ENCODE peak calls at places on chromosomes 2 and 18, in eight cellular contexts. One of them, this sample, is unnamed. For H3K27me3, H3K4me1 and H3K9me3, the result is how much of the 10 kb centered on the place peaks cover.

GRCh38 chr18:9827856-9828793 is 57.6 kb upstream of the TXNDC2 start:
- DNase-seq in sigmoid colon: peak
- DNase-seq in PC-3: peak
- DNase-seq in heart right ventricle: no peak
- DNase-seq in cardiac muscle cell: peak
- DNase-seq in upper lobe of right lung: no peak
- DNase-seq in CD8-positive, alpha-beta T cell: no peak
- DNase-seq in IMR-90: peak
- DNase-seq in this sample: no peak

GRCh38 chr2:180656455-180656847 is 324.0 kb upstream of the UBE2E3 start:
- DNase-seq in sigmoid colon: no peak
- DNase-seq in PC-3: peak
- DNase-seq in heart right ventricle: no peak
- DNase-seq in cardiac muscle cell: no peak
- DNase-seq in upper lobe of right lung: no peak
- DNase-seq in CD8-positive, alpha-beta T cell: no peak
- DNase-seq in IMR-90: peak
- DNase-seq in this sample: no peak

GRCh38 chr18:78939105-78939504 is 40.5 kb upstream of the SALL3 start:
- DNase-seq in sigmoid colon: no peak
- DNase-seq in PC-3: no peak
- DNase-seq in heart right ventricle: no peak
- DNase-seq in cardiac muscle cell: no peak
- DNase-seq in upper lobe of right lung: no peak
- DNase-seq in CD8-positive, alpha-beta T cell: no peak
- DNase-seq in IMR-90: no peak
- DNase-seq in this sample: peak

GRCh38 chr2:171574149-171574795 is 52.0 kb downstream of the CYBRD1 start:
- DNase-seq in sigmoid colon: peak
- DNase-seq in PC-3: peak
- DNase-seq in heart right ventricle: peak
- DNase-seq in cardiac muscle cell: peak
- DNase-seq in upper lobe of right lung: peak
- DNase-seq in CD8-positive, alpha-beta T cell: peak
- DNase-seq in IMR-90: peak
- DNase-seq in this sample: peak

GRCh38 chr2:134460583-134460998 is 206.7 kb downstream of the MGAT5 start:
- DNase-seq in sigmoid colon: no peak
- DNase-seq in PC-3: peak
- DNase-seq in heart right ventricle: peak
- DNase-seq in cardiac muscle cell: peak
- DNase-seq in upper lobe of right lung: peak
- DNase-seq in CD8-positive, alpha-beta T cell: peak
- DNase-seq in IMR-90: peak
- DNase-seq in this sample: peak

GRCh38 chr2:8625399-8626283 is 56.2 kb upstream of the ID2 start:
- DNase-seq in sigmoid colon: no peak
- DNase-seq in PC-3: no peak
- DNase-seq in heart right ventricle: no peak
- DNase-seq in cardiac muscle cell: no peak
- DNase-seq in upper lobe of right lung: no peak
- DNase-seq in CD8-positive, alpha-beta T cell: no peak
- DNase-seq in IMR-90: no peak
- DNase-seq in this sample: no peak

GRCh38 chr2:7358865-7359264 is 441.7 kb downstream of the RNF144A start:
- DNase-seq in sigmoid colon: no peak
- DNase-seq in PC-3: no peak
- DNase-seq in heart right ventricle: no peak
- DNase-seq in cardiac muscle cell: no peak
- DNase-seq in upper lobe of right lung: no peak
- DNase-seq in CD8-positive, alpha-beta T cell: no peak
- DNase-seq in IMR-90: no peak
- DNase-seq in this sample: no peak

GRCh38 chr2:232633413-232634318 is at the start of gene EFHD1:
- DNase-seq in sigmoid colon: peak
- DNase-seq in PC-3: no peak
- DNase-seq in heart right ventricle: peak
- DNase-seq in cardiac muscle cell: peak
- DNase-seq in upper lobe of right lung: peak
- DNase-seq in CD8-positive, alpha-beta T cell: peak
- DNase-seq in IMR-90: peak
- DNase-seq in this sample: peak

GRCh38 chr2:234444888-234445287 is 52.0 kb downstream of the ARL4C start:
- DNase-seq in sigmoid colon: no peak
- DNase-seq in PC-3: no peak
- DNase-seq in heart right ventricle: peak
- DNase-seq in cardiac muscle cell: peak
- DNase-seq in upper lobe of right lung: no peak
- DNase-seq in CD8-positive, alpha-beta T cell: no peak
- DNase-seq in IMR-90: peak
- DNase-seq in this sample: peak

GRCh38 chr2:70753978-70754377 is 14.0 kb downstream of the ADD2 start:
- DNase-seq in sigmoid colon: no peak
- DNase-seq in PC-3: no peak
- DNase-seq in heart right ventricle: no peak
- DNase-seq in cardiac muscle cell: no peak
- DNase-seq in upper lobe of right lung: no peak
- DNase-seq in CD8-positive, alpha-beta T cell: no peak
- DNase-seq in IMR-90: no peak
- DNase-seq in this sample: no peak

GRCh38 chr2:189391201-189391600 is 50.1 kb upstream of the WDR75 start:
- DNase-seq in sigmoid colon: no peak
- DNase-seq in PC-3: peak
- DNase-seq in heart right ventricle: no peak
- DNase-seq in cardiac muscle cell: no peak
- DNase-seq in upper lobe of right lung: no peak
- DNase-seq in CD8-positive, alpha-beta T cell: no peak
- DNase-seq in IMR-90: peak
- DNase-seq in this sample: no peak

GRCh38 chr2:202494300-202494699 is 118.2 kb downstream of the BMPR2 start:
- DNase-seq in sigmoid colon: no peak
- DNase-seq in PC-3: peak
- DNase-seq in heart right ventricle: peak
- DNase-seq in cardiac muscle cell: peak
- DNase-seq in upper lobe of right lung: no peak
- DNase-seq in CD8-positive, alpha-beta T cell: no peak
- DNase-seq in IMR-90: peak
- DNase-seq in this sample: no peak

GRCh38 chr2:136378712-136379595 is 261.0 kb upstream of the CXCR4 start:
- DNase-seq in sigmoid colon: no peak
- DNase-seq in PC-3: peak
- DNase-seq in heart right ventricle: peak
- DNase-seq in cardiac muscle cell: peak
- DNase-seq in upper lobe of right lung: no peak
- DNase-seq in CD8-positive, alpha-beta T cell: peak
- DNase-seq in IMR-90: peak
- DNase-seq in this sample: peak

GRCh38 chr2:223723954-223724411 is 113.4 kb downstream of the AP1S3 start:
- DNase-seq in sigmoid colon: no peak
- DNase-seq in PC-3: no peak
- DNase-seq in heart right ventricle: no peak
- DNase-seq in cardiac muscle cell: no peak
- DNase-seq in upper lobe of right lung: no peak
- DNase-seq in CD8-positive, alpha-beta T cell: no peak
- DNase-seq in IMR-90: no peak
- DNase-seq in this sample: no peak

DNA sequence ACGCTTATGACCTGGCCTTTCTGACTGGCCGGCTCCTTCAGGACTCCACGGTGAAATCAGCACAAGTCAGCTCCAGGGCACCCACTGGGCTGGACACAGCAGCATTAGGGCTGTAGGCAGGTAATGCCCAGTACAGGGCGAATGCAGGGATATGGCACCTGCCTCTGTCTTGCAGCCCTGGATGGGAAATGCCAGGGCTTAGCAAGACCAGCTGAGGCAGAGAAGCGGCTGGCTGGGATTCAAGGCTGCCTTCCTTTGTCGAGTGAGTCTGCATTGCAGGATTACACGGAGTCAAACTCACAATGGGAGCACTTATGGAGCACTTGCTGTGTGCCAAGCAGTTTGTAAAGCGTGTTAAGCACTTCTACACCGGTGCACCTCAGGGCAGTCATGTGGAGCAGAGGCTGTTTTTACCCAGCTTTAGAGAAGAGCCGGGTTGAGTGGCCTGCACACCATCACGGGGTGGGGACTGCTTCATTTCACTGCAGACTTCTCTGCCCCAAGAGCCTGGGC is 87.3 kb upstream of the HDAC4 start:
- DNase-seq in sigmoid colon: no peak
- DNase-seq in PC-3: no peak
- DNase-seq in heart right ventricle: no peak
- DNase-seq in cardiac muscle cell: no peak
- DNase-seq in upper lobe of right lung: no peak
- DNase-seq in CD8-positive, alpha-beta T cell: no peak
- DNase-seq in IMR-90: no peak
- DNase-seq in this sample: no peak
- H3K27me3 ChIP-seq in sigmoid colon: under half
- H3K27me3 ChIP-seq in PC-3: half or more
- H3K27me3 ChIP-seq in heart right ventricle: under half
- H3K27me3 ChIP-seq in cardiac muscle cell: under half
- H3K27me3 ChIP-seq in upper lobe of right lung: under half
- H3K27me3 ChIP-seq in CD8-positive, alpha-beta T cell: under half
- H3K27me3 ChIP-seq in IMR-90: under half
- H3K27me3 ChIP-seq in this sample: under half

GRCh38 chr2:195319548-195320415 is 337.2 kb upstream of the SLC39A10 start:
- DNase-seq in sigmoid colon: no peak
- DNase-seq in PC-3: peak
- DNase-seq in heart right ventricle: no peak
- DNase-seq in cardiac muscle cell: no peak
- DNase-seq in upper lobe of right lung: no peak
- DNase-seq in CD8-positive, alpha-beta T cell: no peak
- DNase-seq in IMR-90: no peak
- DNase-seq in this sample: no peak
- H3K4me1 ChIP-seq in sigmoid colon: under half
- H3K4me1 ChIP-seq in PC-3: under half
- H3K4me1 ChIP-seq in heart right ventricle: under half
- H3K4me1 ChIP-seq in cardiac muscle cell: under half
- H3K4me1 ChIP-seq in upper lobe of right lung: under half
- H3K4me1 ChIP-seq in CD8-positive, alpha-beta T cell: under half
- H3K4me1 ChIP-seq in IMR-90: under half
- H3K4me1 ChIP-seq in this sample: under half

GRCh38 chr18:11651899-11652298 is 37.2 kb upstream of the GNAL start:
- DNase-seq in sigmoid colon: no peak
- DNase-seq in PC-3: no peak
- DNase-seq in heart right ventricle: no peak
- DNase-seq in cardiac muscle cell: no peak
- DNase-seq in upper lobe of right lung: no peak
- DNase-seq in CD8-positive, alpha-beta T cell: no peak
- DNase-seq in IMR-90: no peak
- DNase-seq in this sample: no peak

GRCh38 chr18:11655605-11655932 is 33.5 kb upstream of the GNAL start:
- DNase-seq in sigmoid colon: no peak
- DNase-seq in PC-3: no peak
- DNase-seq in heart right ventricle: no peak
- DNase-seq in cardiac muscle cell: no peak
- DNase-seq in upper lobe of right lung: no peak
- DNase-seq in CD8-positive, alpha-beta T cell: no peak
- DNase-seq in IMR-90: no peak
- DNase-seq in this sample: no peak

GRCh38 chr18:11654736-11655604 is 34.1 kb upstream of the GNAL start:
- DNase-seq in sigmoid colon: no peak
- DNase-seq in PC-3: peak
- DNase-seq in heart right ventricle: peak
- DNase-seq in cardiac muscle cell: peak
- DNase-seq in upper lobe of right lung: peak
- DNase-seq in CD8-positive, alpha-beta T cell: no peak
- DNase-seq in IMR-90: peak
- DNase-seq in this sample: peak

GRCh38 chr18:11653521-11653920 is 35.5 kb upstream of the GNAL start:
- DNase-seq in sigmoid colon: no peak
- DNase-seq in PC-3: no peak
- DNase-seq in heart right ventricle: no peak
- DNase-seq in cardiac muscle cell: no peak
- DNase-seq in upper lobe of right lung: no peak
- DNase-seq in CD8-positive, alpha-beta T cell: no peak
- DNase-seq in IMR-90: no peak
- DNase-seq in this sample: no peak

GRCh38 chr18:11649839-11650238 is 39.2 kb upstream of the GNAL start:
- DNase-seq in sigmoid colon: no peak
- DNase-seq in PC-3: no peak
- DNase-seq in heart right ventricle: no peak
- DNase-seq in cardiac muscle cell: no peak
- DNase-seq in upper lobe of right lung: no peak
- DNase-seq in CD8-positive, alpha-beta T cell: no peak
- DNase-seq in IMR-90: no peak
- DNase-seq in this sample: no peak
- H3K9me3 ChIP-seq in sigmoid colon: under half
- H3K9me3 ChIP-seq in PC-3: under half
- H3K9me3 ChIP-seq in heart right ventricle: under half
- H3K9me3 ChIP-seq in cardiac muscle cell: under half
- H3K9me3 ChIP-seq in upper lobe of right lung: under half
- H3K9me3 ChIP-seq in CD8-positive, alpha-beta T cell: under half
- H3K9me3 ChIP-seq in IMR-90: under half
- H3K9me3 ChIP-seq in this sample: under half

GRCh38 chr2:236160366-236161081 is 7.7 kb downstream of the GBX2 start:
- DNase-seq in sigmoid colon: peak
- DNase-seq in PC-3: no peak
- DNase-seq in heart right ventricle: no peak
- DNase-seq in cardiac muscle cell: no peak
- DNase-seq in upper lobe of right lung: peak
- DNase-seq in CD8-positive, alpha-beta T cell: no peak
- DNase-seq in IMR-90: no peak
- DNase-seq in this sample: no peak
- H3K27me3 ChIP-seq in sigmoid colon: under half
- H3K27me3 ChIP-seq in PC-3: under half
- H3K27me3 ChIP-seq in heart right ventricle: half or more
- H3K27me3 ChIP-seq in cardiac muscle cell: half or more
- H3K27me3 ChIP-seq in upper lobe of right lung: half or more
- H3K27me3 ChIP-seq in CD8-positive, alpha-beta T cell: under half
- H3K27me3 ChIP-seq in IMR-90: half or more
- H3K27me3 ChIP-seq in this sample: under half

DNA sequence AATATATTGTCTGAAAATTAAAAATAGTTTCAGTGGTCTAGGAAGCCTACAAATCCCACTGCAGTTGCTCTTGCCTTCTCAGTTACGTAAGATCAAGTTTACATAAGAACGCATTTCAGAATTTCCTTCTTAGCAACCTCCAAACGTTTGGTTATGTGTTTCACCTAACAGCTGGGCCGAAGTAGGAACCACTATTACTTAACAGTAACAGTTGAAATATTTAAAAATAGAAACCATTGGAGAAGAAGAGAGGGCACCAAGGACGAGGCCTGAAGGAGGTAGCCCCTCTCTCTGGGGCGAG is 177.8 kb downstream of the HDAC4 start:
- DNase-seq in sigmoid colon: no peak
- DNase-seq in PC-3: no peak
- DNase-seq in heart right ventricle: no peak
- DNase-seq in cardiac muscle cell: peak
- DNase-seq in upper lobe of right lung: no peak
- DNase-seq in CD8-positive, alpha-beta T cell: no peak
- DNase-seq in IMR-90: peak
- DNase-seq in this sample: no peak
- H3K4me1 ChIP-seq in sigmoid colon: half or more
- H3K4me1 ChIP-seq in PC-3: under half
- H3K4me1 ChIP-seq in heart right ventricle: half or more
- H3K4me1 ChIP-seq in cardiac muscle cell: under half
- H3K4me1 ChIP-seq in upper lobe of right lung: half or more
- H3K4me1 ChIP-seq in CD8-positive, alpha-beta T cell: half or more
- H3K4me1 ChIP-seq in IMR-90: half or more
- H3K4me1 ChIP-seq in this sample: under half

GRCh38 chr2:4168834-4169233 is 465.5 kb downstream of the DCDC2C start:
- DNase-seq in sigmoid colon: no peak
- DNase-seq in PC-3: no peak
- DNase-seq in heart right ventricle: no peak
- DNase-seq in cardiac muscle cell: no peak
- DNase-seq in upper lobe of right lung: no peak
- DNase-seq in CD8-positive, alpha-beta T cell: no peak
- DNase-seq in IMR-90: no peak
- DNase-seq in this sample: no peak
- H3K9me3 ChIP-seq in sigmoid colon: under half
- H3K9me3 ChIP-seq in PC-3: under half
- H3K9me3 ChIP-seq in heart right ventricle: half or more
- H3K9me3 ChIP-seq in cardiac muscle cell: under half
- H3K9me3 ChIP-seq in upper lobe of right lung: under half
- H3K9me3 ChIP-seq in CD8-positive, alpha-beta T cell: under half
- H3K9me3 ChIP-seq in IMR-90: under half
- H3K9me3 ChIP-seq in this sample: under half

This sample was measured in CD4-positive, CD25-positive, alpha-beta regulatory T cell.